ENCODE peak calls at places on chromosomes 16 and 17, in five cellular contexts. A, P, J, M and K are unnamed samples.

GRCh38 chr16:56477096-56477878 is 25.9 kb downstream of the OGFOD1 start:
- DNase-seq in A (no peak), P (no peak), J (no peak), M (no peak), K (no peak)

GRCh38 chr16:4360538-4361021 is 9.5 kb upstream of the PAM16 start:
- DNase-seq in A (no peak), P (no peak), J (no peak), M (peak), K (no peak)

GRCh38 chr17:3539881-3540540 is 17.6 kb downstream of the TRPV3 start:
- DNase-seq in A (no peak), P (no peak), J (no peak), M (no peak), K (no peak)

GRCh38 chr17:8435245-8436168 is at the start of gene NDEL1:
- DNase-seq in A (peak), P (peak), J (peak), M (peak), K (peak)

GRCh38 chr16:12784076-12784475 is 19.6 kb downstream of the CPPED1 start:
- DNase-seq in A (no peak), P (no peak), J (no peak), M (no peak), K (no peak)

GRCh38 chr17:20063665-20064648 is 54.8 kb downstream of the SPECC1 start:
- DNase-seq in A (peak), P (peak), J (no peak), M (peak), K (no peak)

GRCh38 chr17:59547131-59547915 is 18.1 kb upstream of the DHX40 start:
- DNase-seq in A (no peak), P (no peak), J (peak), M (no peak), K (no peak)

GRCh38 chr16:3501783-3502400 is 1.1 kb downstream of the CLUAP1 start:
- DNase-seq in A (no peak), P (no peak), J (no peak), M (no peak), K (no peak)

GRCh38 chr16:87115646-87116045 is 201.5 kb downstream of the C16orf95 start:
- DNase-seq in A (no peak), P (no peak), J (no peak), M (no peak), K (no peak)

GRCh38 chr17:74877592-74878543 is 5.1 kb upstream of the FDXR start:
- DNase-seq in A (peak), P (no peak), J (no peak), M (no peak), K (no peak)

GRCh38 chr16:29995330-29995910 is at the start of gene HIRIP3:
- DNase-seq in A (peak), P (peak), J (peak), M (peak), K (peak)

GRCh38 chr16:80231888-80232287 is 308.9 kb upstream of the DYNLRB2 start:
- DNase-seq in A (no peak), P (no peak), J (no peak), M (no peak), K (no peak)

GRCh38 chr16:21104124-21104860 is 46.4 kb downstream of the DNAH3 start:
- DNase-seq in A (no peak), P (no peak), J (peak), M (no peak), K (no peak)

GRCh38 chr17:47315451-47316266 is 8.1 kb upstream of the EFCAB13 start:
- DNase-seq in A (no peak), P (peak), J (no peak), M (no peak), K (no peak)

GRCh38 chr16:8251298-8251697 is 339.0 kb downstream of the TMEM114 start:
- DNase-seq in A (no peak), P (no peak), J (no peak), M (no peak), K (no peak)

GRCh38 chr16:14077918-14078317 is 6.8 kb downstream of the MRTFB start:
- DNase-seq in A (no peak), P (no peak), J (no peak), M (no peak), K (no peak)

GRCh38 chr16:79874391-79874790 is 273.9 kb upstream of the MAF start:
- DNase-seq in A (no peak), P (no peak), J (no peak), M (peak), K (no peak)

GRCh38 chr16:65214196-65214595 is 92.3 kb upstream of the CDH11 start:
- DNase-seq in A (no peak), P (no peak), J (no peak), M (no peak), K (no peak)

GRCh38 chr17:43528988-43529814 is 16.9 kb downstream of the ETV4 start:
- DNase-seq in A (no peak), P (no peak), J (no peak), M (no peak), K (no peak)

GRCh38 chr17:43531955-43532354 is 14.2 kb downstream of the ETV4 start:
- DNase-seq in A (no peak), P (no peak), J (no peak), M (no peak), K (no peak)

GRCh38 chr17:43529977-43530302 is 16.2 kb downstream of the ETV4 start:
- DNase-seq in A (no peak), P (no peak), J (no peak), M (no peak), K (no peak)

GRCh38 chr17:43531082-43531378 is 15.1 kb downstream of the ETV4 start:
- DNase-seq in A (no peak), P (no peak), J (no peak), M (no peak), K (no peak)

DNA sequence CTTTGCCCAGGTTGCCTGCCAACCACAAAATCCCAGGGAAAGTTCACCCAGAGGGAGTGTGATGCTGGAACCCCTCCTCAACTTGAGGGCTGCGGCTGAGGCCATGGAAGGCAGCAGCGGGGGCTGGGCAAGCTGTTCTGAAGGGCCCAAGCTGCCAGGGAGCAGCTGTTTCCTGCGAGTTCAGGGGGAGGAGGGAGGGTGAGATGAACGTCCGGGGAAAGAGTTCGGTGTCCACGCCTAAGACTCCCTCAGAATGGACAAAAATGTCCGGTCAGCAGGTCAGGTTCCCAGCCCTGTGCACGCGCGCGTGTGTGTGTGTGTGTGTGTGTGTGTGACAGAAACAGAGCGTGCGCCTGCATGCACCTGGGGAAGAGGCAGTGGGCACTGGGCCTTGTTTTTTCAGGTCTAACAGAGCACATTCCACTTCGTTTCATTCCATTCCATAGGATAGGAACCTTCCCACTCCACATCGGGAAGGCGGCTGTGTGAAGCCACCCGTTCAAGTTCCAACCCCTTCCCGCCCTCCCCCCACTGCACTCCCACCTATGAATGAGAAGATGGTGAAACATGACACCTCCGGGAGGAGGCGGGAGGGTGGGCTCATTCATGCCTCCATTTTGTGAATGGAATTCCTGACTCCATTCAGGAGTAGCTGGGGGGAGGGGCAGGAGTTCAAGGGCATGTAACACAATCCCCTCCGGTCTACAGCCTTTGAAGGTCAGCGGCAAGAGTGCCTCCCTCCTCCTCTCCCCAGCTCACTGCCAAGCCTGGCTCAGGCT is 15.6 kb downstream of the ETV4 start:
- DNase-seq in A (peak), P (no peak), J (peak), M (peak), K (no peak)
- H3K4me3 ChIP-seq in A (no peak), P (no peak), J (no peak), M (peak), K (no peak)

GRCh38 chr16:15963307-15963910 is 14.0 kb downstream of the ABCC1 start:
- DNase-seq in A (no peak), P (no peak), J (no peak), M (no peak), K (no peak)

GRCh38 chr16:15958703-15959348 is 9.4 kb downstream of the ABCC1 start:
- DNase-seq in A (no peak), P (no peak), J (no peak), M (no peak), K (no peak)

GRCh38 chr16:15960124-15960971 is 10.9 kb downstream of the ABCC1 start:
- DNase-seq in A (no peak), P (no peak), J (no peak), M (no peak), K (no peak)

GRCh38 chr16:15961557-15962205 is 12.3 kb downstream of the ABCC1 start:
- DNase-seq in A (no peak), P (no peak), J (no peak), M (no peak), K (no peak)

GRCh38 chr16:15961060-15961511 is 11.7 kb downstream of the ABCC1 start:
- DNase-seq in A (no peak), P (no peak), J (no peak), M (no peak), K (peak)
- H3K4me3 ChIP-seq in A (no peak), P (no peak), J (peak), M (no peak), K (peak)

GRCh38 chr17:72632026-72632684 is 460.3 kb downstream of the SLC39A11 start:
- DNase-seq in A (peak), P (peak), J (no peak), M (no peak), K (no peak)
- H3K4me3 ChIP-seq in A (no peak), P (no peak), J (no peak), M (no peak), K (no peak)

GRCh38 chr17:45846223-45846622 is 1.5 kb downstream of the SPPL2C start:
- DNase-seq in A (peak), P (no peak), J (no peak), M (no peak), K (no peak)

GRCh38 chr17:45847747-45848146 is 3.1 kb downstream of the SPPL2C start:
- DNase-seq in A (no peak), P (no peak), J (no peak), M (no peak), K (no peak)

GRCh38 chr17:45848405-45848804 is 3.7 kb downstream of the SPPL2C start:
- DNase-seq in A (peak), P (no peak), J (no peak), M (no peak), K (no peak)

GRCh38 chr17:45846646-45847045 is 2.0 kb downstream of the SPPL2C start:
- DNase-seq in A (peak), P (no peak), J (no peak), M (no peak), K (no peak)

DNA sequence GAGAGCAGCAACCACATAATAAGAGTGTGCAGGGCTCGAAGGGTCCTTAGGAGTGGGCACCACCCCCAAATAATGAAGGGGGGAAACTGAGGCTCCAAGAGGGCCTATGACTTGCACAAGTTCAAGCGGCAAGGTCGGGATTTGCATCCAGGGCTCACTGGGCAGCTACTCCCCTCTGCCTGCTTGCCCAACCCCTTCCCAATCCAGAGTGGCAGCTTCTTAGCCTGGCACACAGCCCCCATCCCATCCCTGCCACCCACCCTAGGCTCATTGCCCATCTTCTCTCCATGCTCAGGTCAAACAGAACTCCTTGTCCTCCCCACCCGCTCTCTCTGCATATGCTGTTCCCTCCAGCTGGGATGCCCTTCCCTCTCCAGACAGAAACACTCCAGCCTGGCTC is 2.4 kb downstream of the SPPL2C start:
- DNase-seq in A (peak), P (no peak), J (no peak), M (no peak), K (no peak)
- H3K4me3 ChIP-seq in A (no peak), P (no peak), J (no peak), M (no peak), K (no peak)

GRCh38 chr17:2059125-2059836 is 4.4 kb downstream of the HIC1 start:
- DNase-seq in A (no peak), P (no peak), J (no peak), M (no peak), K (no peak)
- H3K4me3 ChIP-seq in A (peak), P (no peak), J (no peak), M (peak), K (no peak)

DNA sequence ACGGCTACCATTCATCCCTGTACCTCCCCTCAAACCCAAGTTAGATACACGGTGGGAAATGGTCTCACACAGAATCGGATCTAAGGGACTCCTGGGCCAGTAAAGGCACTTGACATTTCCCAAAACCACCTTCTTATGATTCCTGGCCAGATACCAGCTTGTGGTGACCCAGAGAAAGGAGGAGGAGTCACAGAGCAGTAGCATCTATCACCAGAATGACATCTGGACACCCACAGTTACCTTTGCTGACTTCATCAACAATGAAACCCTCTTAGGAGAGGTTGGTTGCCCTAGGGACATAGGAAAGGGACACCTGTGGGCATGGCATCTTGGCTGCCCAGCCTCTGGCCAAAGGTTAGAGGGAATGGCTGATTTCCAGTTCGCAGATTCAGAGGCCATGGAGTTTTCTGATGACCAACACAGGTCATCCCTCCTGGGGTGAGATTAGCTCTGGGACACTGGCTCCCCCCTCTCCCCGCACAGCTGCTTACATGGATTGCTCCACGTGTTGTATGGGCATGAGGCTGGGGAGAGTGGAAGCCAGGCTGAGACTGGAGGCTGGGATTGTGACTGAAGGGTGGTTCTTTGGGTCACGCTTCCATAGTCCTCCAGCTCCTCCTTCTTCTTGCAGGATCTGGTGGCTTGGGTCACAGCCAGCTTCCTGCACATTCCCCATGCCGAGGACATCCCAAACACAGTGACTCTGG is 1.4 kb upstream of the AOC3 start:
- DNase-seq in A (peak), P (no peak), J (no peak), M (no peak), K (no peak)
- H3K4me3 ChIP-seq in A (no peak), P (no peak), J (no peak), M (no peak), K (no peak)